ENCODE peak calls at places on chromosomes 4 and X, in four cellular contexts. Z is cardiac muscle cell; A is kidney epithelial cell; K is CD4-positive, alpha-beta T cell. X is an unnamed sample.

GRCh38 chr4:17544831-17545234 is 29.9 kb downstream of the CLRN2 start:
- DNase-seq in Z (no peak), A (no peak), K (no peak), X (no peak)

GRCh38 chr4:16597829-16598228 is 300.6 kb downstream of the LDB2 start:
- DNase-seq in Z (peak), A (no peak), K (no peak), X (no peak)

GRCh38 chr4:79763486-79764075 is 309.4 kb downstream of the ANTXR2 start:
- DNase-seq in Z (no peak), A (no peak), K (no peak), X (no peak)

GRCh38 chrX:20333672-20334071 is 67.0 kb upstream of the RPS6KA3 start:
- DNase-seq in Z (no peak), A (no peak), K (no peak), X (no peak)

GRCh38 chr4:122152699-122153328 is 683 bp downstream of the BLTP1 start:
- DNase-seq in Z (peak), A (no peak), K (peak), X (peak)

GRCh38 chr4:104966349-104967033 is 180.2 kb upstream of the TET2 start:
- DNase-seq in Z (peak), A (peak), K (no peak), X (no peak)

GRCh38 chrX:110167952-110168451 is 149.9 kb downstream of the AMMECR1 start:
- DNase-seq in Z (peak), A (no peak), K (peak), X (peak)

GRCh38 chrX:110402091-110402854 is 43.6 kb downstream of the RTL9 start:
- DNase-seq in Z (peak), A (no peak), K (no peak), X (peak)

GRCh38 chr4:23163649-23164436 is 471.1 kb downstream of the GBA3 start:
- DNase-seq in Z (no peak), A (no peak), K (no peak), X (no peak)

GRCh38 chrX:119677654-119677981 is 15.3 kb downstream of the SEPTIN6 start:
- DNase-seq in Z (no peak), A (no peak), K (no peak), X (no peak)

GRCh38 chr4:182022899-182023298 is 220.3 kb upstream of the TENM3 start:
- DNase-seq in Z (no peak), A (no peak), K (no peak), X (no peak)

GRCh38 chr4:99640676-99641075 is 17.0 kb downstream of the C4orf54 start:
- DNase-seq in Z (no peak), A (no peak), K (no peak), X (no peak)

GRCh38 chr4:3792813-3793212 is 26.6 kb downstream of the ADRA2C start:
- DNase-seq in Z (no peak), A (no peak), K (no peak), X (peak)

GRCh38 chrX:120213438-120214265 is 37.0 kb upstream of the ZBTB33 start:
- DNase-seq in Z (peak), A (peak), K (peak), X (peak)

GRCh38 chr4:122163301-122163700 is 11.2 kb downstream of the BLTP1 start:
- DNase-seq in Z (no peak), A (no peak), K (no peak), X (no peak)

GRCh38 chr4:57091657-57092162 is 18.5 kb downstream of the IGFBP7 start:
- DNase-seq in Z (peak), A (no peak), K (no peak), X (no peak)

GRCh38 chr4:67928547-67928946 is 34.7 kb downstream of the TMPRSS11A start:
- DNase-seq in Z (no peak), A (no peak), K (no peak), X (no peak)

GRCh38 chrX:130263016-130263415 is 5.7 kb downstream of the ZNF280C start:
- DNase-seq in Z (peak), A (no peak), K (no peak), X (no peak)

GRCh38 chrX:111102636-111103035 is 6.6 kb downstream of the PAK3 start:
- DNase-seq in Z (no peak), A (no peak), K (no peak), X (no peak)

GRCh38 chr4:141571368-141571767 is 65.0 kb upstream of the IL15 start:
- DNase-seq in Z (peak), A (no peak), K (no peak), X (no peak)

GRCh38 chrX:5236096-5236495 is 992.6 kb downstream of the NLGN4X start:
- DNase-seq in Z (no peak), A (no peak), K (no peak), X (no peak)

GRCh38 chrX:136047001-136047642 is 61.9 kb downstream of the SLC9A6 start:
- DNase-seq in Z (no peak), A (no peak), K (no peak), X (no peak)

GRCh38 chrX:53445977-53446376 is 11.8 kb upstream of the HSD17B10 start:
- DNase-seq in Z (peak), A (no peak), K (peak), X (peak)

GRCh38 chr4:167943872-167944505 is 148.3 kb upstream of the ANXA10 start:
- DNase-seq in Z (no peak), A (no peak), K (no peak), X (no peak)

GRCh38 chr4:52037730-52038108 is 380 bp downstream of the SGCB start:
- DNase-seq in Z (peak), A (no peak), K (no peak), X (no peak)

GRCh38 chr4:86633854-86634253 is 39.7 kb downstream of the PTPN13 start:
- DNase-seq in Z (no peak), A (no peak), K (no peak), X (no peak)

GRCh38 chr4:140157341-140157740 is 3.4 kb upstream of the MAML3 start:
- DNase-seq in Z (no peak), A (no peak), K (no peak), X (no peak)

GRCh38 chr4:134201216-134202098 is at the start of gene PABPC4L:
- DNase-seq in Z (peak), A (no peak), K (no peak), X (peak)

GRCh38 chrX:124719060-124719459 is 372.7 kb downstream of the SH2D1A start:
- DNase-seq in Z (no peak), A (no peak), K (no peak), X (no peak)

GRCh38 chr4:67700119-67700873 is 659 bp downstream of the UBA6 start:
- DNase-seq in Z (peak), A (no peak), K (no peak), X (peak)

GRCh38 chr4:145904413-145905177 is 34.0 kb downstream of the ZNF827 start:
- DNase-seq in Z (no peak), A (no peak), K (no peak), X (no peak)